ENCODE peak calls at places on chromosome 17, in five cellular contexts. U, J, N, W and Q are unnamed samples.

GRCh38 chr17:45222273-45222993 is 748 bp downstream of the FMNL1 start:
- DNase-seq in U (no peak), J (no peak), N (no peak), W (no peak), Q (no peak)

GRCh38 chr17:21285164-21286065 is 904 bp downstream of the MAP2K3 start:
- DNase-seq in U (peak), J (no peak), N (no peak), W (no peak), Q (no peak)

GRCh38 chr17:50466371-50467113 is 2.1 kb downstream of the CHAD start:
- DNase-seq in U (no peak), J (no peak), N (no peak), W (no peak), Q (no peak)

GRCh38 chr17:71447644-71448043 is 673.2 kb upstream of the SOX9 start:
- DNase-seq in U (no peak), J (no peak), N (no peak), W (no peak), Q (no peak)

GRCh38 chr17:82876149-82876548 is 36.3 kb upstream of the ZNF750 start:
- DNase-seq in U (peak), J (no peak), N (no peak), W (no peak), Q (no peak)

GRCh38 chr17:20280832-20281231 is 186.5 kb downstream of the LGALS9B start:
- DNase-seq in U (no peak), J (no peak), N (no peak), W (no peak), Q (no peak)

GRCh38 chr17:67438669-67439068 is 61.6 kb downstream of the PITPNC1 start:
- DNase-seq in U (no peak), J (no peak), N (no peak), W (no peak), Q (no peak)

GRCh38 chr17:63701477-63702222 is 1.7 kb upstream of the LIMD2 start:
- DNase-seq in U (no peak), J (no peak), N (no peak), W (no peak), Q (no peak)

GRCh38 chr17:1871743-1872142 is 41.9 kb downstream of the RPA1 start:
- DNase-seq in U (no peak), J (no peak), N (no peak), W (no peak), Q (no peak)

GRCh38 chr17:15436399-15437369 is 30.7 kb downstream of the CDRT4 start:
- DNase-seq in U (peak), J (peak), N (peak), W (no peak), Q (no peak)

GRCh38 chr17:21129023-21129681 is 2.4 kb downstream of the DHRS7B start:
- DNase-seq in U (peak), J (no peak), N (no peak), W (peak), Q (no peak)

GRCh38 chr17:81837641-81838040 is 2.8 kb upstream of the PPP1R27 start:
- DNase-seq in U (no peak), J (no peak), N (no peak), W (no peak), Q (no peak)

GRCh38 chr17:28860363-28860808 is 5.6 kb downstream of the ERAL1 start:
- DNase-seq in U (no peak), J (no peak), N (no peak), W (no peak), Q (no peak)
- H3K4me3 ChIP-seq in U (no peak), J (no peak), N (no peak), W (no peak), Q (no peak)

GRCh38 chr17:40447148-40447644 is 3.9 kb downstream of the IGFBP4 start:
- DNase-seq in U (no peak), J (no peak), N (no peak), W (no peak), Q (no peak)
- H3K4me3 ChIP-seq in U (no peak), J (peak), N (no peak), W (peak), Q (no peak)

GRCh38 chr17:79991924-79992656 is 43.6 kb downstream of the TBC1D16 start:
- DNase-seq in U (no peak), J (no peak), N (no peak), W (no peak), Q (no peak)
- H3K4me3 ChIP-seq in U (no peak), J (peak), N (peak), W (peak), Q (peak)

GRCh38 chr17:78122221-78122990 is 6.1 kb downstream of the TMC6 start:
- DNase-seq in U (no peak), J (no peak), N (no peak), W (no peak), Q (no peak)
- H3K4me3 ChIP-seq in U (no peak), J (no peak), N (no peak), W (no peak), Q (no peak)

DNA sequence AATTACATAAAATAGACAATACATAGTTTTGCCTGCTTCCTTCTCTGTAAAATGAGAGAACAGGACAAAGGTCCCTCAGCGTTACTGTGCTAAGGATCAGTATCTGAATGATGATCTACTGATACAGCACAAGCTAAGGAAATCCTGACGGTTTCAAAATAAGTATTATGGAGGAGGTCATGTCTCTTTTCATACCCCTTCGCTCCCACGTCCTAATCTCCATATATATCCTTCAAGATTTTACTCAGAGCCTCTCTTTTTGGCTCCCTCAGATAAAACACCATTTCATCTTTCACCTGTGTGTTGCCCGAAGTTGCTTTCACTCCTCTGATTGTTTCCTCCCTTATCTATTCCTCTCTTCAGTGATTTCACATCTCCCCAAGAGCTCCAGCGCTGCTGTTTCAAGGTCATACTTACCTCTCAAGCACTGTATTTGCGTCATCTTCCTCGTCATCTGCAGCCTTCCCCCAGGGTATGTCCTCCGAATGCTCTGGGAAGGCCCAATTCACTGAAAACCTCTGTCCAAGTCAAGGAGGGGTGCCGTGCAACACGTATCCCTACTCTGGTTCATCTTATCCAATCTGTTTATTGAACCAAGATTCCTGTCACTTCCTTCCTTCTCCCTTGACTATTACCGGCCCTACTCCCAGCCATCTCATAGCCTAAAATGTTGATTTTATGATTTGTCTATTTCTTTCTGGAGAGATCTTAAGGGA is 1.2 kb upstream of the BLTP2 start:
- DNase-seq in U (no peak), J (no peak), N (no peak), W (no peak), Q (no peak)
- H3K4me3 ChIP-seq in U (no peak), J (no peak), N (peak), W (no peak), Q (no peak)

DNA sequence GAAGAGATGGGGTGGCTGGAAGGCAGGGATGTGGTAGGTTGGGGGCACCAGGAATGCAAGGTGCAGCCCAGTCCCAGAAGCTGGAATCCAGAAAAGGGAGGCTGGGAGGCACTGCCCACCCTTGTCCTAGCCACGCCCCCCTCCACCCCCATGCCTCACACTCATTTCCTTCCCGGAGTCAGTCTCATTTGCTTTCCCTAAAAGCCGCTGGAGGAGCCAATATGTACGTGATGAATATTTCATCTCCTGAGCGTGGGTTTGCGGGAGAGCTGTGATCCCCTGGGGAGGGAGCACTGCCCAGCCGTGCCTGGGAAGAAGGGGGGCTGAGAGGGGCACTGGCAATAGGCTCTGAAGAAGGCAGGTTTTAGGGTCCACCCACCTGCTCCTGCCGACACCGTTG is 124.5 kb upstream of the LHX1 start:
- DNase-seq in U (peak), J (no peak), N (no peak), W (no peak), Q (no peak)
- H3K4me3 ChIP-seq in U (no peak), J (no peak), N (no peak), W (no peak), Q (no peak)

DNA sequence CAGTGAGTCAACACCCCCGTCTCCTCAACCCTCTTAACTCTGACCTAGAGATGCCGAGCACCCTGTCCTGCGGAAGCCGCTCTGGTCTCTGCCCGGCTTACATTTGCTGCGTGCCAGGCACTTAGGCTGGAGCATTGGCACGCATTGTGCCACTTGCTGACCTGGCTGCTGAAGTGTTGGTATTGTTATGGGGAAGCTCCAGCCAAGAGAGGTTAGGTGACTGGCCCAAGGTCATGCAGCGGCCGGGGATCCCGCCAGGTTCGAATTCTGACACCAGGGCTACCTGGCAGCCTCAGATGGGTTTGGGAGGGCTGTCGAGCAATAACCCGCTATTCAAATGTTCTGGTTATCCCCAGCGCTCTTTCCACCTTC is 5.0 kb upstream of the HSD17B1 start:
- DNase-seq in U (no peak), J (no peak), N (no peak), W (no peak), Q (no peak)
- H3K4me3 ChIP-seq in U (no peak), J (peak), N (no peak), W (no peak), Q (no peak)

GRCh38 chr17:43170140-43170765 is 761 bp upstream of the NBR1 start:
- DNase-seq in U (peak), J (peak), N (peak), W (peak), Q (peak)

GRCh38 chr17:43170766-43171681 is at the start of gene NBR1:
- DNase-seq in U (peak), J (peak), N (peak), W (peak), Q (peak)

GRCh38 chr17:43171761-43172487 is 910 bp downstream of the NBR1 start:
- DNase-seq in U (peak), J (peak), N (no peak), W (peak), Q (peak)

GRCh38 chr17:43175213-43176118 is 4.5 kb downstream of the NBR1 start:
- DNase-seq in U (no peak), J (no peak), N (no peak), W (peak), Q (no peak)

DNA sequence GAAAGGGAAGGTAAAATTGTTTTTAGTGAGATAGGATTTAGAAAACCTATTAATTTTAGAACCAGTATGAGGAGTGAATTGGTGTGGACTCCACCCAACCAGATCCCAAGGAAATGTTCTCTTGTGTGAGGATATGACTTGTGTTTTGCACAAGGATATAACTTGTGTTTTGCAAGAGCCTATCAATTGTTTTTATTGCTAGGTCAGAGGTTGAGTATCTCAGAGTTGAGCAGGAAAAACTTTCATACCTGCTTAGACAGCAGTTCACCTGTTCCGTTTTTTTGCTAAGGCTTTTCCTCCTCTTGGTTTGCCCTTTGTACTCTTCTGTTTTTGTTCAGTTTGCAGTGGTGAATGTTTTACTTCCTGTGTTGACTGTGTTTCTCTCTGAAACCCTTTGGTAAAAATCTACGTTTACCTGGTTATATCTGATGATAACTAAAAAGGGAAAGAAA is 5.1 kb downstream of the NBR1 start:
- DNase-seq in U (no peak), J (no peak), N (no peak), W (no peak), Q (no peak)
- H3K4me3 ChIP-seq in U (no peak), J (no peak), N (no peak), W (no peak), Q (no peak)